ENCODE peak calls at places on chromosomes 6 and 20, in eight cellular contexts. I, M, U, E, B, X, O and G are unnamed samples.

GRCh38 chr20:59253779-59254319 is 46.6 kb upstream of the EDN3 start:
- DNase-seq in X (no peak), B (no peak), O (no peak), E (no peak), U (no peak), I (no peak), M (no peak), G (no peak)

GRCh38 chr20:18943542-18943941 is 130.0 kb downstream of the SCP2D1 start:
- DNase-seq in X (peak), B (no peak), U (no peak), I (no peak), E (no peak), M (no peak), O (no peak), G (no peak)

GRCh38 chr20:32006841-32007786 is 3.1 kb upstream of the CCM2L start:
- DNase-seq in I (no peak), M (no peak), X (no peak), B (no peak), E (no peak), O (no peak), U (no peak), G (no peak)

GRCh38 chr6:37696841-37697735 is 595 bp downstream of the MDGA1 start:
- DNase-seq in M (no peak), U (no peak), B (peak), E (no peak), X (peak), O (peak), I (peak), G (peak)

GRCh38 chr20:34703061-34703572 is 1.0 kb upstream of the TP53INP2 start:
- DNase-seq in E (no peak), M (no peak), U (no peak), I (no peak), X (no peak), B (no peak), O (no peak), G (no peak)

GRCh38 chr6:107550241-107550840 is 60.4 kb downstream of the SOBP start:
- DNase-seq in O (no peak), U (no peak), M (no peak), B (no peak), E (no peak), I (no peak), X (no peak), G (no peak)

GRCh38 chr20:46021361-46022359 is 7.4 kb upstream of the SLC12A5 start:
- DNase-seq in M (no peak), I (peak), B (peak), U (no peak), O (no peak), X (peak), E (no peak), G (peak)

GRCh38 chr6:43095939-43096338 is 19.8 kb downstream of the PTK7 start:
- DNase-seq in E (no peak), I (no peak), U (no peak), M (no peak), X (no peak), B (no peak), O (no peak), G (no peak)

GRCh38 chr6:68994561-68994960 is 359.5 kb downstream of the ADGRB3 start:
- DNase-seq in M (no peak), E (no peak), X (no peak), U (peak), O (no peak), I (no peak), B (no peak), G (no peak)

GRCh38 chr6:164085552-164086325 is 671.2 kb downstream of the QKI start:
- DNase-seq in B (no peak), E (peak), O (peak), X (no peak), M (peak), U (peak), I (no peak), G (no peak)

GRCh38 chr20:846894-847278 is 13.4 kb downstream of the FAM110A start:
- DNase-seq in B (peak), X (no peak), I (no peak), O (no peak), M (no peak), U (no peak), E (no peak), G (no peak)

GRCh38 chr6:3962897-3963296 is 113.7 kb downstream of the FAM50B start:
- DNase-seq in U (no peak), I (no peak), M (no peak), X (no peak), B (no peak), O (no peak), E (no peak), G (no peak)

GRCh38 chr6:15473741-15474161 is 189.1 kb downstream of the DTNBP1 start:
- DNase-seq in B (no peak), U (peak), I (no peak), E (no peak), X (no peak), M (no peak), O (peak), G (no peak)

GRCh38 chr20:53785320-53785719 is 191.7 kb upstream of the ZNF217 start:
- DNase-seq in X (no peak), O (no peak), B (no peak), I (no peak), M (peak), E (peak), U (no peak), G (no peak)

GRCh38 chr20:31861346-31862156 is 8.8 kb downstream of the DUSP15 start:
- DNase-seq in X (peak), M (no peak), E (peak), I (peak), B (peak), O (peak), U (peak), G (peak)

GRCh38 chr6:12160350-12160749 is 129.8 kb upstream of the EDN1 start:
- DNase-seq in I (no peak), O (peak), B (no peak), U (peak), X (no peak), E (no peak), M (peak), G (no peak)

GRCh38 chr6:10891960-10892359 is 5.1 kb downstream of the SYCP2L start:
- DNase-seq in X (no peak), U (no peak), I (no peak), O (no peak), B (no peak), E (no peak), M (no peak), G (no peak)

GRCh38 chr6:431986-432385 is 40.4 kb downstream of the IRF4 start:
- DNase-seq in M (no peak), O (no peak), I (no peak), B (no peak), U (peak), E (no peak), X (no peak), G (no peak)

GRCh38 chr6:43870660-43871061 is 100.7 kb downstream of the VEGFA start:
- DNase-seq in X (no peak), B (no peak), I (no peak), M (no peak), E (no peak), U (no peak), O (peak), G (no peak)

GRCh38 chr6:1613631-1614447 is 4.1 kb downstream of the FOXC1 start:
- DNase-seq in X (peak), O (peak), M (no peak), I (peak), E (peak), B (no peak), U (peak), G (peak)

GRCh38 chr6:134936927-134937326 is 13.0 kb downstream of the ALDH8A1 start:
- DNase-seq in I (no peak), E (peak), M (no peak), U (peak), X (no peak), O (peak), B (no peak), G (no peak)

GRCh38 chr20:48682529-48683385 is 145.0 kb downstream of the PREX1 start:
- DNase-seq in B (peak), O (peak), E (no peak), M (peak), I (peak), U (peak), X (peak), G (peak)

GRCh38 chr6:99563056-99563723 is 5.3 kb downstream of the CCNC start:
- DNase-seq in B (no peak), E (no peak), I (no peak), X (no peak), O (no peak), U (no peak), M (no peak), G (no peak)

GRCh38 chr6:108581237-108581931 is 20.7 kb downstream of the FOXO3 start:
- DNase-seq in O (peak), U (peak), I (no peak), E (peak), B (no peak), M (peak), X (peak), G (no peak)

GRCh38 chr6:119339941-119340456 is 9.6 kb downstream of the MAN1A1 start:
- DNase-seq in B (no peak), O (no peak), M (no peak), U (no peak), I (no peak), X (no peak), E (no peak), G (no peak)

GRCh38 chr20:32356935-32357868 is 929 bp upstream of the ASXL1 start:
- DNase-seq in X (peak), B (no peak), E (peak), I (peak), O (peak), M (no peak), U (no peak), G (no peak)

GRCh38 chr20:22821081-22821480 is 214.0 kb upstream of the SSTR4 start:
- DNase-seq in E (no peak), O (no peak), B (no peak), U (no peak), I (peak), X (no peak), M (no peak), G (no peak)

GRCh38 chr6:167840160-167840525 is 13.4 kb downstream of the AFDN start:
- DNase-seq in O (no peak), B (no peak), M (no peak), I (no peak), X (no peak), E (no peak), U (no peak), G (no peak)

GRCh38 chr20:19784511-19785172 is 26.6 kb downstream of the RIN2 start:
- DNase-seq in U (peak), E (no peak), O (peak), M (peak), B (peak), X (peak), I (peak), G (peak)

GRCh38 chr6:148999921-149000589 is 253.2 kb downstream of the UST start:
- DNase-seq in E (no peak), M (peak), U (peak), X (no peak), I (peak), O (peak), B (no peak), G (no peak)

GRCh38 chr6:16338577-16339262 is 100.3 kb downstream of the GMPR start:
- DNase-seq in B (peak), M (peak), I (peak), E (peak), O (peak), U (peak), X (peak), G (peak)

GRCh38 chr20:9454781-9455180 is 59.6 kb upstream of the LAMP5 start:
- DNase-seq in B (no peak), U (peak), M (no peak), O (no peak), X (no peak), E (no peak), I (no peak), G (no peak)

GRCh38 chr20:49345538-49345937 is 67.7 kb upstream of the ZNFX1 start:
- DNase-seq in E (peak), U (peak), X (no peak), I (no peak), B (no peak), O (peak), M (peak), G (no peak)

GRCh38 chr20:13286052-13286451 is 65.0 kb downstream of the ISM1 start:
- DNase-seq in X (no peak), I (no peak), U (no peak), O (no peak), E (no peak), B (no peak), M (no peak), G (no peak)

GRCh38 chr6:164990901-164991300 is 318.5 kb downstream of the C6orf118 start:
- DNase-seq in B (no peak), I (no peak), E (no peak), M (no peak), X (no peak), O (no peak), U (no peak), G (no peak)

GRCh38 chr6:40802481-40802880 is 215.3 kb upstream of the LRFN2 start:
- DNase-seq in O (no peak), E (no peak), M (no peak), X (no peak), U (no peak), I (no peak), B (no peak), G (no peak)

GRCh38 chr6:40803897-40804702 is 216.9 kb upstream of the LRFN2 start:
- DNase-seq in I (no peak), E (peak), X (no peak), U (no peak), O (no peak), M (no peak), B (no peak), G (no peak)

GRCh38 chr6:40805336-40805735 is 218.2 kb upstream of the LRFN2 start:
- DNase-seq in M (no peak), O (no peak), I (no peak), U (no peak), E (peak), B (no peak), X (no peak), G (no peak)

GRCh38 chr6:40806479-40806878 is 219.3 kb upstream of the LRFN2 start:
- DNase-seq in U (no peak), B (no peak), I (no peak), M (no peak), O (no peak), X (no peak), E (peak), G (no peak)

GRCh38 chr6:40804905-40805304 is 217.7 kb upstream of the LRFN2 start:
- DNase-seq in X (no peak), B (no peak), E (peak), M (no peak), I (no peak), O (no peak), U (no peak), G (no peak)
- TF ChIP-seq CTCF in X (peak), B (peak), E (no peak), M (no peak), I (peak), O (peak), U (no peak), G (peak)

GRCh38 chr6:117602899-117603588 is 733 bp upstream of the GOPC start:
- DNase-seq in U (no peak), X (no peak), I (no peak), O (no peak), B (no peak), E (no peak), M (no peak), G (no peak)

GRCh38 chr6:117600008-117600743 is 2.1 kb downstream of the GOPC start:
- DNase-seq in U (peak), B (no peak), X (no peak), I (no peak), E (no peak), O (peak), M (no peak), G (no peak)

GRCh38 chr6:117605169-117605826 is 3.0 kb upstream of the GOPC start:
- DNase-seq in B (no peak), U (peak), E (no peak), O (peak), M (no peak), I (peak), X (peak), G (peak)

GRCh38 chr6:117601811-117602150 is 530 bp downstream of the GOPC start:
- DNase-seq in U (no peak), E (no peak), I (no peak), B (no peak), X (no peak), O (no peak), M (no peak), G (no peak)

DNA sequence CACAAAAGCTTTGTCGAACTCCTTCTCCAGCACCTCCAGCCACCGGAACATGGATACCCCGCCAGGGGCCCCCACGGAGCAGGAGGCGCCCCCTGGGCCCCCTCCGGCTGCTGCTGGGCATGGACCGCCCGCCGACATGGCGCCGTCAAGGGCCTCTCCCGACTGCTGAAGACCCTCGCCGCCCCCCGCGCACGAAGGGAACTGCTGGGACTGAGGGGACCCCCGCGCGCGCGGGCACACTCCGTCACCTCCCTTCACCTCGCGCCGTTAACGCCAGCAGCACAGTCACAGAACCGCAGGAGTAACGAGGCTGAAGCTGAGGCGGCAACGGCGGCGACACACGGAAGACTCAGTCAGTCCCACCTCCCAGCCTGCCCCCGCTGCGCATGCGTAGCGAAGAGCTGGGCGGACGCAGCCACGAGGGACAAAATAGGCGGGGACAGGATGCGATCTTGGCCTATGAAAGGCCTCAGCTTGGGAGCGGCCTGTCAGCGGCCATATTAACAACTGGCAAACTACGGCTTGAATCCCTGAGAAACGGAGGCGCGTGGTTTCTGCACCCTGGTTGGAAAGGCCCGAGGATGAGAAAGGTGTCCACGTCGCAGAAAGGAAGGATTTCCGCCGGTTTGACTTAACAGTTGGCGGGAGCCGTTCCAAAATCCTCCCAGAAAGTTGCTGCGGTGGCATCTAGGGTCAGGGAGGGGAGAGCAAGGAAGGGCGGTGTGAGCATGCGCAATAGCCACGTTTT is at the start of gene GOPC:
- DNase-seq in M (peak), O (peak), U (peak), X (peak), B (peak), I (peak), E (peak), G (peak)
- TF ChIP-seq CTCF in M (no peak), O (no peak), U (peak), X (peak), B (peak), I (peak), E (peak), G (no peak)

GRCh38 chr6:129055796-129056195 is 172.9 kb downstream of the LAMA2 start:
- DNase-seq in U (no peak), O (peak), M (no peak), X (no peak), I (no peak), E (no peak), B (no peak), G (no peak)

DNA sequence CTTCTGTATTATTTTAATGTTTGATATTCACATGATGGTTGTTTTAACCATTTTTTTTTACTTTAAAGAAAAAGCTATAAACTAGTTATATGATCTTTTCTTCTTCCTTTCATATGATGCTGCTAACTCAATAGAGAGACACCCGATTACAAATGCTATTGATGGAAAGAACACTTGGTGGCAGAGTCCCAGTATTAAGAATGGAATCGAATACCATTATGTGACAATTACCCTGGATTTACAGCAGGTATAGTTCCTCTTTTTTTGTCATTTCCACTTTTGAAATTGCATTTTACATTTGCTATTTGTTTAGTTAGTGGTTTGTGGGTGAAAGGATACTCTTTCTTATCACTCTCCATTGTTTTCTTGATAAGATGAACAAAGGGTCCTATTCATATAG is 176.7 kb downstream of the LAMA2 start:
- DNase-seq in M (no peak), I (no peak), E (no peak), B (no peak), O (no peak), U (no peak), X (no peak), G (no peak)
- TF ChIP-seq CTCF in M (no peak), I (no peak), E (no peak), B (no peak), O (no peak), U (no peak), X (no peak), G (no peak)

GRCh38 chr6:81465859-81466258 is 286.6 kb downstream of the TENT5A start:
- DNase-seq in X (peak), O (peak), E (no peak), M (no peak), B (no peak), I (peak), U (peak), G (peak)
- TF ChIP-seq CTCF in X (peak), O (peak), E (no peak), M (no peak), B (peak), I (peak), U (peak), G (peak)

GRCh38 chr20:44600758-44601562 is 18.6 kb downstream of the PKIG start:
- DNase-seq in O (peak), M (peak), E (peak), I (no peak), B (no peak), X (no peak), U (no peak), G (no peak)

GRCh38 chr20:44600301-44600700 is 17.9 kb downstream of the PKIG start:
- DNase-seq in B (no peak), X (no peak), M (peak), I (no peak), O (no peak), E (peak), U (no peak), G (no peak)

GRCh38 chr20:44606725-44607441 is 24.5 kb downstream of the PKIG start:
- DNase-seq in O (no peak), I (no peak), M (no peak), E (peak), X (no peak), B (no peak), U (no peak), G (no peak)

GRCh38 chr20:44601801-44602204 is 19.4 kb downstream of the PKIG start:
- DNase-seq in M (peak), U (peak), I (no peak), X (no peak), B (no peak), E (peak), O (peak), G (no peak)

GRCh38 chr20:44603327-44603726 is 20.9 kb downstream of the PKIG start:
- DNase-seq in U (no peak), O (no peak), X (no peak), M (peak), B (no peak), E (peak), I (no peak), G (no peak)
- TF ChIP-seq CTCF in U (no peak), O (no peak), X (peak), M (no peak), B (no peak), E (no peak), I (no peak), G (no peak)

GRCh38 chr20:17438436-17439039 is 92.6 kb downstream of the BFSP1 start:
- DNase-seq in M (no peak), I (no peak), E (no peak), B (no peak), O (no peak), X (no peak), U (no peak), G (no peak)
- TF ChIP-seq CTCF in M (no peak), I (no peak), E (no peak), B (no peak), O (no peak), X (peak), U (no peak), G (no peak)